ENCODE peak calls at places on chromosomes 4 and X, in eight cellular contexts. C, S, X, T, U, N, E and H are unnamed samples.

GRCh38 chr4:33882246-33882990 is 2361.9 kb downstream of the ARAP2 start:
- DNase-seq in C (no peak), U (no peak), N (no peak), X (no peak), S (no peak), T (no peak), E (no peak), H (no peak)

GRCh38 chrX:107716816-107717700 is 58.5 kb downstream of the TSC22D3 start:
- DNase-seq in N (peak), X (peak), S (peak), T (peak), U (peak), E (no peak), C (peak), H (peak)

GRCh38 chr4:141078871-141079270 is 54.4 kb downstream of the RNF150 start:
- DNase-seq in X (no peak), N (no peak), U (no peak), C (no peak), E (no peak), T (no peak), S (no peak), H (no peak)

GRCh38 chr4:185096032-185096653 is 46.9 kb upstream of the SLC25A4 start:
- DNase-seq in X (no peak), C (no peak), T (peak), E (peak), S (no peak), N (peak), U (no peak), H (peak)

GRCh38 chrX:102659790-102660757 is 8.8 kb downstream of the GPRASP1 start:
- DNase-seq in X (peak), U (peak), S (peak), E (peak), N (peak), C (peak), T (peak), H (peak)

GRCh38 chrX:65196758-65197371 is 220.6 kb upstream of the ZC4H2 start:
- DNase-seq in X (no peak), T (no peak), C (no peak), U (peak), N (no peak), S (peak), E (no peak), H (no peak)

GRCh38 chr4:172390341-172390740 is 577.1 kb downstream of the GALNTL6 start:
- DNase-seq in N (no peak), S (no peak), E (no peak), X (no peak), U (no peak), T (no peak), C (no peak), H (no peak)

GRCh38 chr4:73257242-73257994 is 1.2 kb downstream of the ANKRD17 start:
- DNase-seq in E (peak), S (peak), T (peak), U (peak), C (peak), X (peak), N (peak), H (peak)

GRCh38 chrX:8815460-8816065 is 14.4 kb upstream of the FAM9A start:
- DNase-seq in C (no peak), X (no peak), E (peak), N (peak), S (no peak), T (peak), U (peak), H (peak)

GRCh38 chr4:38684271-38684670 is 20.3 kb downstream of the KLF3 start:
- DNase-seq in X (no peak), N (no peak), C (no peak), U (no peak), S (no peak), T (no peak), E (no peak), H (no peak)

GRCh38 chr4:99856166-99856565 is 38.1 kb downstream of the LAMTOR3 start:
- DNase-seq in X (no peak), T (peak), S (no peak), U (no peak), N (no peak), C (no peak), E (no peak), H (no peak)

GRCh38 chr4:23922535-23923115 is 32.8 kb upstream of the PPARGC1A start:
- DNase-seq in N (no peak), T (peak), C (no peak), S (no peak), E (no peak), X (no peak), U (no peak), H (no peak)

GRCh38 chr4:184959309-184959708 is 59.0 kb upstream of the HELT start:
- DNase-seq in C (no peak), U (no peak), S (no peak), E (no peak), X (no peak), T (no peak), N (no peak), H (no peak)

GRCh38 chr4:123749408-123749807 is 352.8 kb downstream of the SPRY1 start:
- DNase-seq in E (no peak), C (no peak), N (no peak), T (no peak), S (no peak), X (no peak), U (no peak), H (no peak)

GRCh38 chrX:48703642-48704481 is 7.3 kb downstream of the SUV39H1 start:
- DNase-seq in U (no peak), E (no peak), C (no peak), T (no peak), S (no peak), N (peak), X (no peak), H (no peak)

GRCh38 chrX:72620550-72621145 is 48.0 kb upstream of the HDAC8 start:
- DNase-seq in U (no peak), N (no peak), C (peak), S (no peak), X (peak), E (no peak), T (peak), H (no peak)

GRCh38 chrX:8284131-8284530 is 113.1 kb upstream of the VCX2 start:
- DNase-seq in U (no peak), E (no peak), N (no peak), S (no peak), C (no peak), X (no peak), T (peak), H (no peak)

GRCh38 chrX:36436286-36436860 is 516.8 kb downstream of the CFAP47 start:
- DNase-seq in S (no peak), T (no peak), E (no peak), X (no peak), C (no peak), N (no peak), U (no peak), H (no peak)

GRCh38 chr4:41693629-41694028 is 54.9 kb downstream of the PHOX2B start:
- DNase-seq in E (peak), T (peak), N (peak), C (no peak), U (peak), X (no peak), S (no peak), H (no peak)

GRCh38 chr4:131302108-131302507 is 1847.0 kb upstream of the PCDH10 start:
- DNase-seq in U (no peak), S (no peak), C (no peak), T (no peak), N (no peak), X (no peak), E (no peak), H (no peak)

GRCh38 chrX:13479452-13479813 is 90.0 kb upstream of the EGFL6 start:
- DNase-seq in X (no peak), N (no peak), S (no peak), E (no peak), C (no peak), T (no peak), U (no peak), H (no peak)

GRCh38 chr4:136524039-136524438 is 1008.3 kb downstream of the PCDH18 start:
- DNase-seq in C (no peak), T (no peak), X (no peak), N (no peak), U (no peak), E (no peak), S (no peak), H (no peak)

GRCh38 chr4:90293320-90293719 is 166.1 kb downstream of the CCSER1 start:
- DNase-seq in T (no peak), E (no peak), S (no peak), C (no peak), N (no peak), U (no peak), X (no peak), H (no peak)